ENCODE peak calls at places on chromosomes 13 and 19, in five cellular contexts. V, Z, D, T and H are unnamed samples.

GRCh38 chr19:39409207-39409885 is 2.7 kb downstream of the ZFP36 start:
- DNase-seq in V (peak; percentile 84), Z (peak; percentile 74), D (peak; percentile 68), T (peak; percentile 93), H (peak; percentile 92)

GRCh38 chr13:95707442-95708389 is 30.8 kb downstream of the DNAJC3 start:
- DNase-seq in V (no peak), Z (no peak), D (no peak), T (no peak), H (no peak)

GRCh38 chr13:51714663-51715168 is 89.2 kb downstream of the DHRS12 start:
- DNase-seq in V (no peak), Z (peak; percentile 86), D (no peak), T (no peak), H (no peak)

GRCh38 chr19:13022111-13022858 is 27.0 kb downstream of the NFIX start:
- DNase-seq in V (no peak), Z (peak; percentile 65), D (no peak), T (peak; percentile 67), H (peak; percentile 46)

GRCh38 chr13:109671919-109672318 is 114.5 kb downstream of the IRS2 start:
- DNase-seq in V (no peak), Z (no peak), D (no peak), T (no peak), H (no peak)

GRCh38 chr13:101917475-101917810 is 465.0 kb downstream of the ITGBL1 start:
- DNase-seq in V (no peak), Z (no peak), D (peak; percentile 7), T (peak; percentile 91), H (peak; percentile 25)

GRCh38 chr13:81140675-81141074 is 799.7 kb upstream of the SPRY2 start:
- DNase-seq in V (no peak), Z (no peak), D (no peak), T (no peak), H (no peak)

GRCh38 chr19:39347332-39348227 is 5.4 kb downstream of the SAMD4B start:
- DNase-seq in V (no peak), Z (peak; percentile 58), D (no peak), T (no peak), H (no peak)

GRCh38 chr13:35888327-35888940 is 242.7 kb downstream of the DCLK1 start:
- DNase-seq in V (no peak), Z (peak; percentile 23), D (no peak), T (peak; percentile 82), H (peak; percentile 15)